ENCODE peak calls at places on chromosomes 4 and X, in five cellular contexts. Y is T-helper 2 cell, E is T follicular helper cell, B is pons, I is HEK293T. S is an unnamed sample.

GRCh38 chr4:82450966-82451755 is 20.8 kb downstream of the ENOPH1 start:
- DNase-seq in Y (no peak), E (no peak), B (no peak), I (no peak), S (no peak)

GRCh38 chr4:32417113-32417704 is 1697.0 kb downstream of the PCDH7 start:
- DNase-seq in Y (no peak), E (no peak), B (no peak), I (no peak), S (no peak)

GRCh38 chrX:15416133-15416993 is 32.1 kb upstream of the VEGFD start:
- DNase-seq in Y (no peak), E (no peak), B (peak), I (no peak), S (no peak)

GRCh38 chr4:144817081-144817480 is 171.1 kb downstream of the HHIP start:
- DNase-seq in Y (no peak), E (no peak), B (no peak), I (no peak), S (no peak)

GRCh38 chrX:10142041-10142589 is 14.7 kb upstream of the CLCN4 start:
- DNase-seq in Y (no peak), E (no peak), B (no peak), I (no peak), S (no peak)

GRCh38 chr4:79248610-79249009 is 77.3 kb downstream of the NAA11 start:
- DNase-seq in Y (no peak), E (no peak), B (no peak), I (no peak), S (no peak)

GRCh38 chr4:27714073-27714472 is 853.4 kb downstream of the STIM2 start:
- DNase-seq in Y (no peak), E (no peak), B (no peak), I (no peak), S (no peak)

GRCh38 chr4:149884046-149884445 is 68.4 kb upstream of the IQCM start:
- DNase-seq in Y (no peak), E (no peak), B (peak), I (no peak), S (no peak)

GRCh38 chr4:2442175-2442993 is 23.6 kb downstream of the CFAP99 start:
- DNase-seq in Y (no peak), E (no peak), B (no peak), I (peak), S (no peak)

GRCh38 chr4:183362916-183363542 is 40.8 kb upstream of the CLDN24 start:
- DNase-seq in Y (no peak), E (no peak), B (no peak), I (no peak), S (no peak)

GRCh38 chr4:152935138-152935537 is 985 bp upstream of the FHDC1 start:
- DNase-seq in Y (peak), E (no peak), B (no peak), I (no peak), S (no peak)

GRCh38 chr4:182916483-182917181 is 554 bp downstream of the DCTD start:
- DNase-seq in Y (peak), E (no peak), B (no peak), I (peak), S (peak)

GRCh38 chr4:105835177-105835576 is 60.1 kb upstream of the NPNT start:
- DNase-seq in Y (no peak), E (no peak), B (no peak), I (no peak), S (no peak)

GRCh38 chrX:103585421-103586313 is at the start of gene TCEAL4:
- DNase-seq in Y (no peak), E (no peak), B (peak), I (peak), S (peak)

GRCh38 chrX:132875705-132876508 is 82.5 kb downstream of the HS6ST2 start:
- DNase-seq in Y (no peak), E (no peak), B (no peak), I (no peak), S (no peak)

GRCh38 chr4:133581971-133582619 is 433.0 kb downstream of the PCDH10 start:
- DNase-seq in Y (no peak), E (no peak), B (no peak), I (no peak), S (no peak)

GRCh38 chrX:12563121-12563520 is 228.1 kb upstream of the PRPS2 start:
- DNase-seq in Y (no peak), E (no peak), B (no peak), I (no peak), S (no peak)